ENCODE peak calls at places on chromosomes 12 and 14, in five cellular contexts. W is Panc1, S is heart right ventricle, Y is OCI-LY7, L is sigmoid colon. X is an unnamed sample.

GRCh38 chr12:52522346-52523011 is 2.3 kb upstream of the KRT5 start:
- DNase-seq in W (no peak), S (no peak), Y (no peak), L (peak; percentile 76), X (no peak)

GRCh38 chr14:32764131-32764530 is 174.5 kb upstream of the NPAS3 start:
- DNase-seq in W (no peak), S (no peak), Y (no peak), L (no peak), X (no peak)

GRCh38 chr12:27924350-27925140 is 48.0 kb downstream of the PTHLH start:
- DNase-seq in W (no peak), S (no peak), Y (no peak), L (no peak), X (no peak)

GRCh38 chr12:85557850-85558249 is 277.8 kb downstream of the ALX1 start:
- DNase-seq in W (no peak), S (no peak), Y (no peak), L (no peak), X (no peak)

GRCh38 chr14:91185721-91186120 is 58.8 kb downstream of the GPR68 start:
- DNase-seq in W (no peak), S (no peak), Y (no peak), L (no peak), X (no peak)

GRCh38 chr14:70166530-70167203 is 22.1 kb downstream of the SLC8A3 start:
- DNase-seq in W (no peak), S (no peak), Y (no peak), L (no peak), X (no peak)

GRCh38 chr12:51357374-51358047 is 11.0 kb upstream of the CELA1 start:
- DNase-seq in W (no peak), S (no peak), Y (peak; percentile 18), L (no peak), X (no peak)

GRCh38 chr12:79514730-79515525 is 175.8 kb downstream of the PAWR start:
- DNase-seq in W (no peak), S (no peak), Y (no peak), L (no peak), X (no peak)

GRCh38 chr14:49461529-49462401 is 124.4 kb downstream of the RPS29 start:
- DNase-seq in W (peak; percentile 20), S (no peak), Y (peak; percentile 83), L (no peak), X (peak; percentile 15)

GRCh38 chr14:31426663-31427062 is 6.3 kb upstream of the HEATR5A start:
- DNase-seq in W (no peak), S (no peak), Y (no peak), L (no peak), X (no peak)

GRCh38 chr12:121789233-121789781 is 4.2 kb downstream of the RHOF start:
- DNase-seq in W (no peak), S (no peak), Y (peak; percentile 65), L (no peak), X (no peak)

GRCh38 chr14:96727490-96727889 is 69.7 kb upstream of the VRK1 start:
- DNase-seq in W (no peak), S (no peak), Y (peak; percentile 23), L (no peak), X (no peak)

GRCh38 chr14:97704316-97704715 is 907.1 kb downstream of the VRK1 start:
- DNase-seq in W (no peak), S (no peak), Y (no peak), L (no peak), X (no peak)

GRCh38 chr14:60094306-60094897 is 2.7 kb downstream of the PCNX4 start:
- DNase-seq in W (no peak), S (no peak), Y (peak; percentile 31), L (no peak), X (no peak)

GRCh38 chr12:41724216-41724615 is 420.5 kb downstream of the GXYLT1 start:
- DNase-seq in W (no peak), S (no peak), Y (peak; percentile 2), L (no peak), X (no peak)

GRCh38 chr12:97177482-97177881 is 270.4 kb downstream of the NEDD1 start:
- DNase-seq in W (no peak), S (no peak), Y (no peak), L (no peak), X (no peak)

GRCh38 chr12:124636138-124636968 is 68.9 kb upstream of the NCOR2 start:
- DNase-seq in W (peak; percentile 18), S (no peak), Y (no peak), L (peak; percentile 88), X (no peak)

GRCh38 chr14:99774526-99775307 is 18.5 kb upstream of the EML1 start:
- DNase-seq in W (no peak), S (peak; percentile 45), Y (no peak), L (peak; percentile 95), X (no peak)

GRCh38 chr14:74836251-74836957 is 39.5 kb downstream of the PROX2 start:
- DNase-seq in W (no peak), S (no peak), Y (peak; percentile 26), L (no peak), X (no peak)

GRCh38 chr12:78916845-78917480 is 52.4 kb downstream of the SYT1 start:
- DNase-seq in W (no peak), S (no peak), Y (no peak), L (no peak), X (no peak)

GRCh38 chr14:73283592-73284379 is 46.5 kb downstream of the PAPLN start:
- DNase-seq in W (no peak), S (no peak), Y (no peak), L (no peak), X (no peak)

GRCh38 chr14:90003526-90004312 is 48.0 kb downstream of the TDP1 start:
- DNase-seq in W (no peak), S (no peak), Y (no peak), L (no peak), X (no peak)

GRCh38 chr12:28191018-28191595 is 851 bp downstream of the CCDC91 start:
- DNase-seq in W (no peak), S (peak; percentile 9), Y (peak; percentile 6), L (no peak), X (peak; percentile 25)

GRCh38 chr12:56479625-56480024 is 8.3 kb downstream of the GLS2 start:
- DNase-seq in W (no peak), S (no peak), Y (no peak), L (no peak), X (no peak)

GRCh38 chr12:80262372-80263170 is 163.2 kb downstream of the OTOGL start:
- DNase-seq in W (no peak), S (no peak), Y (no peak), L (no peak), X (no peak)

GRCh38 chr12:43362910-43363694 is 188.9 kb downstream of the ADAMTS20 start:
- DNase-seq in W (no peak), S (no peak), Y (no peak), L (no peak), X (no peak)

GRCh38 chr12:66803972-66804371 is 125.1 kb upstream of the GRIP1 start:
- DNase-seq in W (no peak), S (no peak), Y (no peak), L (no peak), X (no peak)

GRCh38 chr12:4443616-4444015 is 2.0 kb downstream of the FGF6 start:
- DNase-seq in W (no peak), S (no peak), Y (no peak), L (no peak), X (no peak)

GRCh38 chr14:72104011-72104613 is 171.9 kb downstream of the RGS6 start:
- DNase-seq in W (no peak), S (peak; percentile 15), Y (peak; percentile 19), L (no peak), X (no peak)

GRCh38 chr14:53151523-53151866 is 1.6 kb downstream of the DDHD1 start:
- DNase-seq in W (no peak), S (no peak), Y (no peak), L (no peak), X (no peak)

GRCh38 chr12:31834158-31834557 is 105.3 kb upstream of the AMN1 start:
- DNase-seq in W (no peak), S (no peak), Y (no peak), L (no peak), X (no peak)

GRCh38 chr14:66495214-66496098 is 9.3 kb downstream of the CCDC196 start:
- DNase-seq in W (no peak), S (no peak), Y (peak; percentile 28), L (peak; percentile 67), X (no peak)

GRCh38 chr14:51862171-51862838 is 1.9 kb downstream of the GNG2 start:
- DNase-seq in W (no peak), S (no peak), Y (peak; percentile 32), L (no peak), X (no peak)

GRCh38 chr14:51860836-51861583 is 598 bp downstream of the GNG2 start:
- DNase-seq in W (no peak), S (no peak), Y (peak; percentile 29), L (no peak), X (no peak)

GRCh38 chr14:51860164-51860835 is at the start of gene GNG2:
- DNase-seq in W (no peak), S (peak; percentile 85), Y (peak; percentile 89), L (peak; percentile 91), X (no peak)

GRCh38 chr14:51865953-51866747 is 5.7 kb downstream of the GNG2 start:
- DNase-seq in W (no peak), S (no peak), Y (no peak), L (no peak), X (no peak)

GRCh38 chr14:51862839-51863235 is 2.4 kb downstream of the GNG2 start:
- DNase-seq in W (no peak), S (no peak), Y (no peak), L (no peak), X (no peak)
- H3K4me3 ChIP-seq in W (no peak overlapping the region), S (no peak overlapping the region), Y (peak overlapping the region; percentile 70), L (no peak overlapping the region), X (peak overlapping the region; percentile 59)

GRCh38 chr12:48882325-48882687 is 16.6 kb upstream of the RND1 start:
- DNase-seq in W (no peak), S (no peak), Y (no peak), L (no peak), X (no peak)
- H3K27ac ChIP-seq in W (no peak overlapping the region), S (peak overlapping the region; percentile 60), Y (no peak overlapping the region), L (no peak overlapping the region), X (peak overlapping the region; percentile 28)

GRCh38 chr12:10214877-10215267 is 2.2 kb downstream of the GABARAPL1 start:
- DNase-seq in W (no peak), S (no peak), Y (no peak), L (no peak), X (no peak)
- H3K4me3 ChIP-seq in W (peak overlapping the region; percentile 85), S (peak overlapping the region; percentile 87), Y (peak overlapping the region; percentile 98), L (peak overlapping the region; percentile 68), X (peak overlapping the region; percentile 98)

GRCh38 chr12:48832321-48833060 is 14.2 kb downstream of the CACNB3 start:
- DNase-seq in W (no peak), S (no peak), Y (no peak), L (no peak), X (no peak)

GRCh38 chr12:48838048-48838447 is 13.9 kb downstream of the DDX23 start:
- DNase-seq in W (no peak), S (no peak), Y (no peak), L (no peak), X (no peak)
- H3K27ac ChIP-seq in W (no peak overlapping the region), S (no peak overlapping the region), Y (no peak overlapping the region), L (no peak overlapping the region), X (no peak overlapping the region)